ENCODE peak calls at places on chromosomes 11 and 22, in ten cellular contexts. One of them, this sample, is unnamed.

GRCh38 chr11:66720223-66720898 is 8.7 kb downstream of the SPTBN2 start:
- DNase-seq in GM12865: peak; percentile 17
- DNase-seq in OCI-LY7: no peak
- DNase-seq in A549: peak; percentile 37
- DNase-seq in omental fat pad: no peak
- DNase-seq in mammary epithelial cell: peak; percentile 89
- DNase-seq in heart left ventricle: no peak
- DNase-seq in breast epithelium: peak; percentile 88
- DNase-seq in neural crest cell: peak; percentile 18
- DNase-seq in fibroblast of mammary gland: peak; percentile 12
- DNase-seq in this sample: no peak

GRCh38 chr11:68004551-68005335 is 846 bp upstream of the UNC93B1 start:
- DNase-seq in OCI-LY7: no peak
- DNase-seq in A549: no peak
- DNase-seq in GM12865: no peak
- DNase-seq in fibroblast of mammary gland: no peak
- DNase-seq in neural crest cell: no peak
- DNase-seq in breast epithelium: no peak
- DNase-seq in heart left ventricle: no peak
- DNase-seq in omental fat pad: no peak
- DNase-seq in mammary epithelial cell: no peak
- DNase-seq in this sample: no peak

GRCh38 chr22:32918741-32919140 is 117.2 kb downstream of the TIMP3 start:
- DNase-seq in GM12865: no peak
- DNase-seq in breast epithelium: no peak
- DNase-seq in OCI-LY7: no peak
- DNase-seq in fibroblast of mammary gland: no peak
- DNase-seq in A549: no peak
- DNase-seq in neural crest cell: no peak
- DNase-seq in heart left ventricle: no peak
- DNase-seq in omental fat pad: no peak
- DNase-seq in mammary epithelial cell: no peak
- DNase-seq in this sample: no peak

GRCh38 chr11:119196833-119197483 is 9.2 kb upstream of the CBL start:
- DNase-seq in omental fat pad: no peak
- DNase-seq in GM12865: peak; percentile 88
- DNase-seq in mammary epithelial cell: peak; percentile 80
- DNase-seq in heart left ventricle: peak; percentile 50
- DNase-seq in OCI-LY7: peak; percentile 89
- DNase-seq in A549: peak; percentile 82
- DNase-seq in breast epithelium: no peak
- DNase-seq in neural crest cell: peak; percentile 70
- DNase-seq in fibroblast of mammary gland: peak; percentile 87
- DNase-seq in this sample: peak; percentile 87

GRCh38 chr11:29224739-29225384 is 792.0 kb downstream of the KCNA4 start:
- DNase-seq in breast epithelium: no peak
- DNase-seq in neural crest cell: no peak
- DNase-seq in omental fat pad: no peak
- DNase-seq in mammary epithelial cell: no peak
- DNase-seq in GM12865: peak; percentile 18
- DNase-seq in fibroblast of mammary gland: no peak
- DNase-seq in OCI-LY7: no peak
- DNase-seq in A549: no peak
- DNase-seq in heart left ventricle: no peak
- DNase-seq in this sample: no peak

GRCh38 chr11:44288133-44288526 is 21.8 kb downstream of the ALX4 start:
- DNase-seq in GM12865: no peak
- DNase-seq in omental fat pad: no peak
- DNase-seq in mammary epithelial cell: no peak
- DNase-seq in A549: no peak
- DNase-seq in breast epithelium: no peak
- DNase-seq in heart left ventricle: no peak
- DNase-seq in neural crest cell: no peak
- DNase-seq in OCI-LY7: no peak
- DNase-seq in fibroblast of mammary gland: no peak
- DNase-seq in this sample: no peak

GRCh38 chr22:20591295-20591645 is 83.9 kb downstream of the MED15 start:
- DNase-seq in OCI-LY7: no peak
- DNase-seq in A549: no peak
- DNase-seq in neural crest cell: no peak
- DNase-seq in heart left ventricle: no peak
- DNase-seq in fibroblast of mammary gland: no peak
- DNase-seq in breast epithelium: no peak
- DNase-seq in GM12865: no peak
- DNase-seq in omental fat pad: no peak
- DNase-seq in mammary epithelial cell: no peak
- DNase-seq in this sample: no peak

GRCh38 chr11:134499990-134500389 is 87.9 kb upstream of the B3GAT1 start:
- DNase-seq in breast epithelium: peak; percentile 36
- DNase-seq in mammary epithelial cell: no peak
- DNase-seq in neural crest cell: no peak
- DNase-seq in OCI-LY7: no peak
- DNase-seq in omental fat pad: no peak
- DNase-seq in fibroblast of mammary gland: no peak
- DNase-seq in GM12865: no peak
- DNase-seq in heart left ventricle: no peak
- DNase-seq in A549: no peak
- DNase-seq in this sample: no peak

GRCh38 chr11:13016415-13016814 is 7.3 kb downstream of the RASSF10 start:
- DNase-seq in neural crest cell: no peak
- DNase-seq in heart left ventricle: no peak
- DNase-seq in omental fat pad: no peak
- DNase-seq in GM12865: peak; percentile 20
- DNase-seq in A549: peak; percentile 33
- DNase-seq in breast epithelium: no peak
- DNase-seq in fibroblast of mammary gland: no peak
- DNase-seq in OCI-LY7: no peak
- DNase-seq in mammary epithelial cell: peak; percentile 44
- DNase-seq in this sample: no peak
- TF ChIP-seq CTCF in neural crest cell: no peak
- TF ChIP-seq CTCF in heart left ventricle: no peak
- TF ChIP-seq CTCF in omental fat pad: no peak
- TF ChIP-seq CTCF in GM12865: no peak
- TF ChIP-seq CTCF in A549: peak; percentile 37
- TF ChIP-seq CTCF in breast epithelium: no peak
- TF ChIP-seq CTCF in fibroblast of mammary gland: no peak
- TF ChIP-seq CTCF in OCI-LY7: no peak
- TF ChIP-seq CTCF in mammary epithelial cell: peak; percentile 26
- TF ChIP-seq CTCF in this sample: no peak

DNA sequence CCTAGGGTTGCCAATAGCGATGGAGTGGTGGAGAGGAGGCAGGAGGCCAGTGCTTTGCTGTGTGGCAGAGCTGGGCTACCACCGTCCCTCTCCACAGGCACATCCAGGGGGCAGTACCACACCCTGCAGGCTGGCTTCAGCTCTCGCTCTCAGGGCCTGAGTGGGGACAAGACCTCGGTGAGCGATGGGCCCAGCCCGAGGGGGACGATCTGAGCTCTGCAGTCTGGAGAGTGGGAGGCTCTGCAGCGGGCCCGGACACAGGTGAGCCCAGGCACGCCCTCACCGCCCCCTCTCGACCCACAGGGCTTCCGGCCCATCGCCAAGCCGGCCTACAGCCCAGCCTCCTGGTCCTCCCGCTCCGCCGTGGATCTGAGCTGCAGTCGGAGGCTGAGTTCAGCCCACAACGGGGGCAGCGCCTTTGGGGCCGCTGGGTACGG is 2.5 kb downstream of the PKP3 start:
- DNase-seq in neural crest cell: no peak
- DNase-seq in A549: peak; percentile 78
- DNase-seq in breast epithelium: no peak
- DNase-seq in GM12865: no peak
- DNase-seq in heart left ventricle: no peak
- DNase-seq in OCI-LY7: no peak
- DNase-seq in mammary epithelial cell: no peak
- DNase-seq in omental fat pad: no peak
- DNase-seq in fibroblast of mammary gland: peak; percentile 37
- DNase-seq in this sample: peak; percentile 71
- TF ChIP-seq CTCF in neural crest cell: no peak
- TF ChIP-seq CTCF in A549: no peak
- TF ChIP-seq CTCF in breast epithelium: no peak
- TF ChIP-seq CTCF in GM12865: no peak
- TF ChIP-seq CTCF in heart left ventricle: no peak
- TF ChIP-seq CTCF in OCI-LY7: no peak
- TF ChIP-seq CTCF in mammary epithelial cell: peak; percentile 17
- TF ChIP-seq CTCF in omental fat pad: no peak
- TF ChIP-seq CTCF in fibroblast of mammary gland: peak; percentile 26
- TF ChIP-seq CTCF in this sample: no peak

GRCh38 chr11:80502511-80502910 is 1061.7 kb upstream of the TENM4 start:
- DNase-seq in omental fat pad: no peak
- DNase-seq in OCI-LY7: no peak
- DNase-seq in mammary epithelial cell: no peak
- DNase-seq in breast epithelium: no peak
- DNase-seq in fibroblast of mammary gland: no peak
- DNase-seq in neural crest cell: no peak
- DNase-seq in heart left ventricle: no peak
- DNase-seq in GM12865: no peak
- DNase-seq in A549: no peak
- DNase-seq in this sample: no peak
- TF ChIP-seq CTCF in omental fat pad: no peak
- TF ChIP-seq CTCF in OCI-LY7: no peak
- TF ChIP-seq CTCF in mammary epithelial cell: no peak
- TF ChIP-seq CTCF in breast epithelium: no peak
- TF ChIP-seq CTCF in fibroblast of mammary gland: no peak
- TF ChIP-seq CTCF in neural crest cell: no peak
- TF ChIP-seq CTCF in heart left ventricle: no peak
- TF ChIP-seq CTCF in GM12865: no peak
- TF ChIP-seq CTCF in A549: no peak
- TF ChIP-seq CTCF in this sample: no peak

DNA sequence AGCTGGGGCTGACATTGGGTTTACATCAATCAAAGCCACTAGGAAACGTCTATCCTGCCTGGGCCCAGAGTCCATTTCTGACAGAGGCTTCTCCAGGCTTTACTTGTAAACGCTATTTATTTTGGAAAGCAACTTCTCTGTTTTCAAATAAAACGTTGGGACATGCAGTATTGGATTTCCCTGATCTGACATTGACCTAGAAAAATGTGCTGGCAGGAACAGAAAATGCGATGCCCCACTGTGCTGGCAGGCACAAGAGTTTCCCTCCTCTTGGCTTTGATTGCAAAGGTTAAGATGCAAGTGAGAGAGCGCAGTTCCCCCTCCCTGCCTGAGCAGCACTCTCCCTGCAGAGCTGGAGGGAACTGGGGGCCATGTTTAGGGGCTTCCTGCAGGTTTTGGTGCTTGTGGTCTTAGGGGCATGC is 42.1 kb upstream of the DKK3 start:
- DNase-seq in breast epithelium: no peak
- DNase-seq in A549: no peak
- DNase-seq in omental fat pad: no peak
- DNase-seq in neural crest cell: no peak
- DNase-seq in mammary epithelial cell: no peak
- DNase-seq in OCI-LY7: no peak
- DNase-seq in GM12865: no peak
- DNase-seq in heart left ventricle: no peak
- DNase-seq in fibroblast of mammary gland: no peak
- DNase-seq in this sample: no peak
- TF ChIP-seq CTCF in breast epithelium: no peak
- TF ChIP-seq CTCF in A549: no peak
- TF ChIP-seq CTCF in omental fat pad: no peak
- TF ChIP-seq CTCF in neural crest cell: no peak
- TF ChIP-seq CTCF in mammary epithelial cell: no peak
- TF ChIP-seq CTCF in OCI-LY7: no peak
- TF ChIP-seq CTCF in GM12865: no peak
- TF ChIP-seq CTCF in heart left ventricle: no peak
- TF ChIP-seq CTCF in fibroblast of mammary gland: no peak
- TF ChIP-seq CTCF in this sample: no peak